ENCODE peak calls at places on chromosomes 7 and 10, in nine cellular contexts. One of them, this sample, is unnamed.

GRCh38 chr7:65264258-65264657 is 109.4 kb upstream of the ZNF92 start:
- DNase-seq in M059J: no peak
- DNase-seq in HT1080: no peak
- DNase-seq in ELR: no peak
- DNase-seq in NCI-H1436 treated with DMSO at 0.1 percent for 48 hours: no peak
- DNase-seq in RCC 7860: no peak
- DNase-seq in memory B cell: no peak
- DNase-seq in HFF-Myc: no peak
- DNase-seq in fibroblast of lung: no peak
- DNase-seq in this sample: no peak

GRCh38 chr10:83978681-83979383 is 160.5 kb upstream of the GHITM start:
- DNase-seq in NCI-H1436 treated with DMSO at 0.1 percent for 48 hours: no peak
- DNase-seq in ELR: no peak
- DNase-seq in M059J: no peak
- DNase-seq in RCC 7860: no peak
- DNase-seq in fibroblast of lung: no peak
- DNase-seq in memory B cell: no peak
- DNase-seq in HT1080: no peak
- DNase-seq in HFF-Myc: no peak
- DNase-seq in this sample: no peak

GRCh38 chr10:25026463-25026862 is 10.1 kb downstream of the THNSL1 start:
- DNase-seq in NCI-H1436 treated with DMSO at 0.1 percent for 48 hours: peak; percentile 16
- DNase-seq in memory B cell: no peak
- DNase-seq in ELR: peak; percentile 45
- DNase-seq in M059J: peak; percentile 28
- DNase-seq in RCC 7860: peak; percentile 22
- DNase-seq in HT1080: no peak
- DNase-seq in HFF-Myc: no peak
- DNase-seq in fibroblast of lung: peak; percentile 31
- DNase-seq in this sample: no peak

GRCh38 chr7:3246133-3246532 is 54.9 kb upstream of the SDK1 start:
- DNase-seq in ELR: no peak
- DNase-seq in NCI-H1436 treated with DMSO at 0.1 percent for 48 hours: no peak
- DNase-seq in HFF-Myc: no peak
- DNase-seq in M059J: no peak
- DNase-seq in fibroblast of lung: no peak
- DNase-seq in HT1080: no peak
- DNase-seq in RCC 7860: no peak
- DNase-seq in memory B cell: no peak
- DNase-seq in this sample: no peak

GRCh38 chr7:47496064-47496665 is 85.7 kb downstream of the TNS3 start:
- DNase-seq in HT1080: no peak
- DNase-seq in RCC 7860: no peak
- DNase-seq in memory B cell: no peak
- DNase-seq in ELR: no peak
- DNase-seq in NCI-H1436 treated with DMSO at 0.1 percent for 48 hours: no peak
- DNase-seq in HFF-Myc: no peak
- DNase-seq in fibroblast of lung: no peak
- DNase-seq in M059J: no peak
- DNase-seq in this sample: no peak

GRCh38 chr10:42933454-42934340 is 143.2 kb upstream of the RET start:
- DNase-seq in RCC 7860: no peak
- DNase-seq in HFF-Myc: no peak
- DNase-seq in memory B cell: no peak
- DNase-seq in HT1080: no peak
- DNase-seq in ELR: no peak
- DNase-seq in NCI-H1436 treated with DMSO at 0.1 percent for 48 hours: no peak
- DNase-seq in M059J: peak; percentile 3
- DNase-seq in fibroblast of lung: peak; percentile 0
- DNase-seq in this sample: no peak

GRCh38 chr10:119413738-119414611 is 128.5 kb downstream of the RGS10 start:
- DNase-seq in fibroblast of lung: peak; percentile 47
- DNase-seq in memory B cell: no peak
- DNase-seq in HFF-Myc: no peak
- DNase-seq in HT1080: no peak
- DNase-seq in ELR: no peak
- DNase-seq in RCC 7860: no peak
- DNase-seq in M059J: no peak
- DNase-seq in NCI-H1436 treated with DMSO at 0.1 percent for 48 hours: no peak
- DNase-seq in this sample: no peak

GRCh38 chr10:36313142-36313541 is 671.0 kb upstream of the FZD8 start:
- DNase-seq in memory B cell: no peak
- DNase-seq in fibroblast of lung: no peak
- DNase-seq in RCC 7860: no peak
- DNase-seq in HFF-Myc: no peak
- DNase-seq in NCI-H1436 treated with DMSO at 0.1 percent for 48 hours: no peak
- DNase-seq in HT1080: no peak
- DNase-seq in ELR: no peak
- DNase-seq in M059J: peak; percentile 4
- DNase-seq in this sample: no peak

GRCh38 chr10:71486465-71487114 is 89.9 kb downstream of the CDH23 start:
- DNase-seq in ELR: peak; percentile 47
- DNase-seq in memory B cell: no peak
- DNase-seq in M059J: peak; percentile 9
- DNase-seq in HT1080: no peak
- DNase-seq in RCC 7860: peak; percentile 15
- DNase-seq in HFF-Myc: no peak
- DNase-seq in fibroblast of lung: peak; percentile 28
- DNase-seq in NCI-H1436 treated with DMSO at 0.1 percent for 48 hours: no peak
- DNase-seq in this sample: no peak

GRCh38 chr10:116521424-116522305 is 24.1 kb upstream of the PNLIP start:
- DNase-seq in NCI-H1436 treated with DMSO at 0.1 percent for 48 hours: no peak
- DNase-seq in M059J: peak; percentile 26
- DNase-seq in HFF-Myc: peak; percentile 14
- DNase-seq in ELR: peak; percentile 62
- DNase-seq in fibroblast of lung: peak; percentile 27
- DNase-seq in HT1080: peak; percentile 23
- DNase-seq in RCC 7860: peak; percentile 18
- DNase-seq in memory B cell: peak; percentile 12
- DNase-seq in this sample: no peak

GRCh38 chr7:18637516-18637915 is 142.0 kb downstream of the HDAC9 start:
- DNase-seq in ELR: no peak
- DNase-seq in HFF-Myc: no peak
- DNase-seq in M059J: no peak
- DNase-seq in RCC 7860: no peak
- DNase-seq in NCI-H1436 treated with DMSO at 0.1 percent for 48 hours: no peak
- DNase-seq in HT1080: no peak
- DNase-seq in memory B cell: no peak
- DNase-seq in fibroblast of lung: no peak
- DNase-seq in this sample: no peak

GRCh38 chr10:114427124-114427852 is 23.0 kb upstream of the AFAP1L2 start:
- DNase-seq in fibroblast of lung: no peak
- DNase-seq in M059J: peak; percentile 14
- DNase-seq in NCI-H1436 treated with DMSO at 0.1 percent for 48 hours: no peak
- DNase-seq in HT1080: no peak
- DNase-seq in RCC 7860: no peak
- DNase-seq in memory B cell: no peak
- DNase-seq in ELR: no peak
- DNase-seq in HFF-Myc: no peak
- DNase-seq in this sample: no peak

GRCh38 chr10:73782749-73783085 is 869 bp downstream of the CHCHD1 start:
- DNase-seq in RCC 7860: no peak
- DNase-seq in ELR: no peak
- DNase-seq in HT1080: no peak
- DNase-seq in NCI-H1436 treated with DMSO at 0.1 percent for 48 hours: no peak
- DNase-seq in memory B cell: no peak
- DNase-seq in HFF-Myc: no peak
- DNase-seq in M059J: no peak
- DNase-seq in fibroblast of lung: no peak
- DNase-seq in this sample: no peak

GRCh38 chr10:93593749-93594148 is 7.3 kb downstream of the RBP4 start:
- DNase-seq in HT1080: no peak
- DNase-seq in ELR: no peak
- DNase-seq in NCI-H1436 treated with DMSO at 0.1 percent for 48 hours: no peak
- DNase-seq in HFF-Myc: no peak
- DNase-seq in memory B cell: no peak
- DNase-seq in fibroblast of lung: no peak
- DNase-seq in M059J: no peak
- DNase-seq in RCC 7860: no peak
- DNase-seq in this sample: no peak

GRCh38 chr10:36066102-36066501 is 424.0 kb upstream of the FZD8 start:
- DNase-seq in M059J: no peak
- DNase-seq in fibroblast of lung: no peak
- DNase-seq in NCI-H1436 treated with DMSO at 0.1 percent for 48 hours: no peak
- DNase-seq in HT1080: no peak
- DNase-seq in memory B cell: no peak
- DNase-seq in ELR: no peak
- DNase-seq in RCC 7860: no peak
- DNase-seq in HFF-Myc: no peak
- DNase-seq in this sample: no peak

GRCh38 chr10:131435760-131436448 is 124.4 kb upstream of the TCERG1L start:
- DNase-seq in M059J: no peak
- DNase-seq in HFF-Myc: no peak
- DNase-seq in fibroblast of lung: no peak
- DNase-seq in RCC 7860: no peak
- DNase-seq in HT1080: no peak
- DNase-seq in NCI-H1436 treated with DMSO at 0.1 percent for 48 hours: no peak
- DNase-seq in ELR: no peak
- DNase-seq in memory B cell: no peak
- DNase-seq in this sample: no peak

GRCh38 chr7:85172530-85172941 is 14.3 kb downstream of the SEMA3D start:
- DNase-seq in fibroblast of lung: peak; percentile 93
- DNase-seq in ELR: peak; percentile 73
- DNase-seq in HFF-Myc: peak; percentile 55
- DNase-seq in NCI-H1436 treated with DMSO at 0.1 percent for 48 hours: no peak
- DNase-seq in M059J: peak; percentile 91
- DNase-seq in memory B cell: no peak
- DNase-seq in HT1080: peak; percentile 64
- DNase-seq in RCC 7860: no peak
- DNase-seq in this sample: no peak

GRCh38 chr10:43160067-43160918 is 22.0 kb downstream of the CSGALNACT2 start:
- DNase-seq in memory B cell: no peak
- DNase-seq in RCC 7860: peak; percentile 20
- DNase-seq in HFF-Myc: no peak
- DNase-seq in fibroblast of lung: peak; percentile 91
- DNase-seq in NCI-H1436 treated with DMSO at 0.1 percent for 48 hours: no peak
- DNase-seq in HT1080: peak; percentile 60
- DNase-seq in ELR: peak; percentile 91
- DNase-seq in M059J: peak; percentile 55
- DNase-seq in this sample: no peak

GRCh38 chr7:113314594-113314993 is 196.2 kb upstream of the SMIM30 start:
- DNase-seq in memory B cell: no peak
- DNase-seq in HT1080: no peak
- DNase-seq in RCC 7860: no peak
- DNase-seq in NCI-H1436 treated with DMSO at 0.1 percent for 48 hours: no peak
- DNase-seq in fibroblast of lung: no peak
- DNase-seq in M059J: no peak
- DNase-seq in HFF-Myc: no peak
- DNase-seq in ELR: no peak
- DNase-seq in this sample: no peak

GRCh38 chr10:125083576-125083920 is 76.8 kb downstream of the CTBP2 start:
- DNase-seq in HT1080: peak; percentile 17
- DNase-seq in ELR: peak; percentile 92
- DNase-seq in memory B cell: no peak
- DNase-seq in M059J: peak; percentile 44
- DNase-seq in RCC 7860: peak; percentile 72
- DNase-seq in fibroblast of lung: peak; percentile 85
- DNase-seq in NCI-H1436 treated with DMSO at 0.1 percent for 48 hours: no peak
- DNase-seq in HFF-Myc: no peak
- DNase-seq in this sample: no peak

GRCh38 chr10:782751-783648 is 93.5 kb upstream of the DIP2C start:
- DNase-seq in HFF-Myc: no peak
- DNase-seq in ELR: no peak
- DNase-seq in RCC 7860: no peak
- DNase-seq in M059J: no peak
- DNase-seq in memory B cell: no peak
- DNase-seq in fibroblast of lung: no peak
- DNase-seq in HT1080: no peak
- DNase-seq in NCI-H1436 treated with DMSO at 0.1 percent for 48 hours: no peak
- DNase-seq in this sample: no peak

GRCh38 chr10:625335-625699 is 64.2 kb downstream of the DIP2C start:
- DNase-seq in fibroblast of lung: peak; percentile 31
- DNase-seq in ELR: no peak
- DNase-seq in RCC 7860: peak; percentile 71
- DNase-seq in HT1080: no peak
- DNase-seq in M059J: no peak
- DNase-seq in memory B cell: no peak
- DNase-seq in NCI-H1436 treated with DMSO at 0.1 percent for 48 hours: no peak
- DNase-seq in HFF-Myc: no peak
- DNase-seq in this sample: no peak

GRCh38 chr7:78178319-78178718 is 379.7 kb downstream of the PHTF2 start:
- DNase-seq in memory B cell: no peak
- DNase-seq in NCI-H1436 treated with DMSO at 0.1 percent for 48 hours: no peak
- DNase-seq in fibroblast of lung: no peak
- DNase-seq in ELR: no peak
- DNase-seq in HFF-Myc: no peak
- DNase-seq in RCC 7860: no peak
- DNase-seq in M059J: peak; percentile 20
- DNase-seq in HT1080: no peak
- DNase-seq in this sample: no peak

GRCh38 chr10:124949543-124949942 is 7.6 kb downstream of the ZRANB1 start:
- DNase-seq in HT1080: no peak
- DNase-seq in fibroblast of lung: no peak
- DNase-seq in M059J: no peak
- DNase-seq in ELR: no peak
- DNase-seq in HFF-Myc: no peak
- DNase-seq in memory B cell: no peak
- DNase-seq in NCI-H1436 treated with DMSO at 0.1 percent for 48 hours: no peak
- DNase-seq in RCC 7860: no peak
- DNase-seq in this sample: no peak

GRCh38 chr7:35825984-35826383 is 25.1 kb downstream of the SEPTIN7 start:
- DNase-seq in HFF-Myc: no peak
- DNase-seq in M059J: no peak
- DNase-seq in fibroblast of lung: no peak
- DNase-seq in NCI-H1436 treated with DMSO at 0.1 percent for 48 hours: no peak
- DNase-seq in HT1080: no peak
- DNase-seq in ELR: no peak
- DNase-seq in memory B cell: no peak
- DNase-seq in RCC 7860: no peak
- DNase-seq in this sample: no peak

GRCh38 chr7:101826081-101826835 is 8.8 kb downstream of the CUX1 start:
- DNase-seq in fibroblast of lung: no peak
- DNase-seq in M059J: no peak
- DNase-seq in NCI-H1436 treated with DMSO at 0.1 percent for 48 hours: no peak
- DNase-seq in memory B cell: no peak
- DNase-seq in HFF-Myc: no peak
- DNase-seq in RCC 7860: no peak
- DNase-seq in HT1080: no peak
- DNase-seq in ELR: no peak
- DNase-seq in this sample: no peak

GRCh38 chr10:113959383-113959760 is 84.3 kb upstream of the ADRB1 start:
- DNase-seq in NCI-H1436 treated with DMSO at 0.1 percent for 48 hours: no peak
- DNase-seq in RCC 7860: peak; percentile 22
- DNase-seq in HT1080: no peak
- DNase-seq in M059J: peak; percentile 8
- DNase-seq in HFF-Myc: no peak
- DNase-seq in memory B cell: no peak
- DNase-seq in ELR: no peak
- DNase-seq in fibroblast of lung: no peak
- DNase-seq in this sample: no peak

GRCh38 chr10:114698271-114699185 is 40.5 kb upstream of the ABLIM1 start:
- DNase-seq in HFF-Myc: no peak
- DNase-seq in NCI-H1436 treated with DMSO at 0.1 percent for 48 hours: no peak
- DNase-seq in M059J: peak; percentile 41
- DNase-seq in ELR: peak; percentile 20
- DNase-seq in memory B cell: no peak
- DNase-seq in HT1080: no peak
- DNase-seq in fibroblast of lung: peak; percentile 76
- DNase-seq in RCC 7860: no peak
- DNase-seq in this sample: no peak

GRCh38 chr10:15898046-15898445 is 37.7 kb upstream of the MINDY3 start:
- DNase-seq in memory B cell: no peak
- DNase-seq in HFF-Myc: peak; percentile 11
- DNase-seq in ELR: peak; percentile 56
- DNase-seq in HT1080: peak; percentile 56
- DNase-seq in M059J: peak; percentile 3
- DNase-seq in NCI-H1436 treated with DMSO at 0.1 percent for 48 hours: no peak
- DNase-seq in fibroblast of lung: peak; percentile 5
- DNase-seq in RCC 7860: peak; percentile 9
- DNase-seq in this sample: no peak

GRCh38 chr10:115854740-115855435 is 418.1 kb downstream of the GFRA1 start:
- DNase-seq in fibroblast of lung: peak; percentile 31
- DNase-seq in NCI-H1436 treated with DMSO at 0.1 percent for 48 hours: no peak
- DNase-seq in M059J: peak; percentile 26
- DNase-seq in HT1080: no peak
- DNase-seq in HFF-Myc: no peak
- DNase-seq in ELR: peak; percentile 59
- DNase-seq in RCC 7860: peak; percentile 49
- DNase-seq in memory B cell: no peak
- DNase-seq in this sample: no peak

GRCh38 chr7:45599851-45600706 is 25.9 kb downstream of the ADCY1 start:
- DNase-seq in NCI-H1436 treated with DMSO at 0.1 percent for 48 hours: no peak
- DNase-seq in ELR: no peak
- DNase-seq in HFF-Myc: no peak
- DNase-seq in HT1080: no peak
- DNase-seq in RCC 7860: no peak
- DNase-seq in M059J: no peak
- DNase-seq in memory B cell: no peak
- DNase-seq in fibroblast of lung: no peak
- DNase-seq in this sample: no peak